ENCODE peak calls at places on chromosome 10, in four cellular contexts. One of them, this sample, is unnamed.
A peak's percentile ranks its signal among the peaks of the same experiment; 100 is the strongest.

GRCh38 chr10:14306201-14306600 is 24.5 kb downstream of the FRMD4A start:
- DNase-seq in tibial artery: no peak
- DNase-seq in lung: no peak
- DNase-seq in HCT116: no peak
- DNase-seq in this sample: no peak

GRCh38 chr10:56231436-56231835 is 129.6 kb downstream of the ZWINT start:
- DNase-seq in tibial artery: no peak
- DNase-seq in lung: no peak
- DNase-seq in HCT116: no peak
- DNase-seq in this sample: no peak

GRCh38 chr10:71265201-71265575 is 52.8 kb downstream of the UNC5B start:
- DNase-seq in tibial artery: no peak
- DNase-seq in lung: no peak
- DNase-seq in HCT116: no peak
- DNase-seq in this sample: no peak

GRCh38 chr10:44958196-44958896 is 1.3 kb upstream of the RASSF4 start:
- DNase-seq in tibial artery: peak; percentile 53
- DNase-seq in lung: no peak
- DNase-seq in HCT116: no peak
- DNase-seq in this sample: no peak

GRCh38 chr10:88528196-88528595 is 54.9 kb downstream of the RNLS start:
- DNase-seq in tibial artery: no peak
- DNase-seq in lung: no peak
- DNase-seq in HCT116: no peak
- DNase-seq in this sample: no peak

GRCh38 chr10:3782099-3782455 is 2.9 kb downstream of the KLF6 start:
- DNase-seq in tibial artery: no peak
- DNase-seq in lung: no peak
- DNase-seq in HCT116: no peak
- DNase-seq in this sample: no peak

GRCh38 chr10:804191-804781 is 114.8 kb upstream of the DIP2C start:
- DNase-seq in tibial artery: peak; percentile 56
- DNase-seq in lung: no peak
- DNase-seq in HCT116: no peak
- DNase-seq in this sample: no peak

GRCh38 chr10:97056003-97056630 is 129.6 kb downstream of the SLIT1 start:
- DNase-seq in tibial artery: no peak
- DNase-seq in lung: no peak
- DNase-seq in HCT116: no peak
- DNase-seq in this sample: no peak

GRCh38 chr10:351770-352318 is 216.6 kb downstream of the ZMYND11 start:
- DNase-seq in tibial artery: peak; percentile 62
- DNase-seq in lung: no peak
- DNase-seq in HCT116: no peak
- DNase-seq in this sample: no peak

GRCh38 chr10:125137601-125138438 is 22.5 kb downstream of the CTBP2 start:
- DNase-seq in tibial artery: peak; percentile 66
- DNase-seq in lung: no peak
- DNase-seq in HCT116: no peak
- DNase-seq in this sample: no peak

GRCh38 chr10:14749051-14749809 is 25.5 kb downstream of the FAM107B start:
- DNase-seq in tibial artery: no peak
- DNase-seq in lung: no peak
- DNase-seq in HCT116: no peak
- DNase-seq in this sample: peak; percentile 49

GRCh38 chr10:119026301-119027110 is 3.0 kb upstream of the NANOS1 start:
- DNase-seq in tibial artery: peak; percentile 63
- DNase-seq in lung: no peak
- DNase-seq in HCT116: no peak
- DNase-seq in this sample: no peak

GRCh38 chr10:93383562-93383981 is 98.6 kb downstream of the MYOF start:
- DNase-seq in tibial artery: no peak
- DNase-seq in lung: no peak
- DNase-seq in HCT116: no peak
- DNase-seq in this sample: no peak

GRCh38 chr10:126924180-126924914 is 19.1 kb downstream of the DOCK1 start:
- DNase-seq in tibial artery: no peak
- DNase-seq in lung: no peak
- DNase-seq in HCT116: no peak
- DNase-seq in this sample: no peak

GRCh38 chr10:15172306-15172840 is 3.9 kb upstream of the NMT2 start:
- DNase-seq in tibial artery: no peak
- DNase-seq in lung: no peak
- DNase-seq in HCT116: no peak
- DNase-seq in this sample: no peak

GRCh38 chr10:87546971-87547413 is 42.3 kb downstream of the MINPP1 start:
- DNase-seq in tibial artery: no peak
- DNase-seq in lung: no peak
- DNase-seq in HCT116: no peak
- DNase-seq in this sample: no peak

GRCh38 chr10:50392966-50393718 is 141.8 kb upstream of the ASAH2 start:
- DNase-seq in tibial artery: no peak
- DNase-seq in lung: no peak
- DNase-seq in HCT116: no peak
- DNase-seq in this sample: no peak

GRCh38 chr10:55668326-55668922 is 692.6 kb downstream of the ZWINT start:
- DNase-seq in tibial artery: no peak
- DNase-seq in lung: no peak
- DNase-seq in HCT116: no peak
- DNase-seq in this sample: no peak

GRCh38 chr10:43928425-43928968 is 279.8 kb upstream of the ZNF32 start:
- DNase-seq in tibial artery: no peak
- DNase-seq in lung: peak; percentile 24
- DNase-seq in HCT116: no peak
- DNase-seq in this sample: no peak

GRCh38 chr10:76119515-76119914 is 688.1 kb downstream of the LRMDA start:
- DNase-seq in tibial artery: no peak
- DNase-seq in lung: no peak
- DNase-seq in HCT116: no peak
- DNase-seq in this sample: no peak

GRCh38 chr10:116998172-116998571 is 6.8 kb downstream of the SHTN1 start:
- DNase-seq in tibial artery: no peak
- DNase-seq in lung: no peak
- DNase-seq in HCT116: no peak
- DNase-seq in this sample: no peak

GRCh38 chr10:112898540-112899395 is 51.3 kb upstream of the TCF7L2 start:
- DNase-seq in tibial artery: no peak
- DNase-seq in lung: no peak
- DNase-seq in HCT116: peak; percentile 75
- DNase-seq in this sample: no peak

GRCh38 chr10:16521311-16522016 is at the start of gene C1QL3:
- DNase-seq in tibial artery: no peak
- DNase-seq in lung: no peak
- DNase-seq in HCT116: no peak
- DNase-seq in this sample: peak; percentile 75

GRCh38 chr10:31927597-31928530 is 767 bp downstream of the ARHGAP12 start:
- DNase-seq in tibial artery: peak; percentile 80
- DNase-seq in lung: peak; percentile 46
- DNase-seq in HCT116: no peak
- DNase-seq in this sample: no peak

GRCh38 chr10:4656576-4657194 is 169.3 kb upstream of the AKR1E2 start:
- DNase-seq in tibial artery: peak; percentile 83
- DNase-seq in lung: peak; percentile 56
- DNase-seq in HCT116: peak; percentile 58
- DNase-seq in this sample: no peak

GRCh38 chr10:119498889-119499864 is 43.3 kb downstream of the RGS10 start:
- DNase-seq in tibial artery: no peak
- DNase-seq in lung: no peak
- DNase-seq in HCT116: no peak
- DNase-seq in this sample: no peak

GRCh38 chr10:6558759-6559429 is 21.2 kb downstream of the PRKCQ start:
- DNase-seq in tibial artery: no peak
- DNase-seq in lung: no peak
- DNase-seq in HCT116: no peak
- DNase-seq in this sample: no peak

GRCh38 chr10:73908853-73909611 is 1.9 kb upstream of the PLAU start:
- DNase-seq in tibial artery: peak; percentile 76
- DNase-seq in lung: peak; percentile 49
- DNase-seq in HCT116: no peak
- DNase-seq in this sample: no peak

GRCh38 chr10:78314651-78315050 is 281.0 kb downstream of the RPS24 start:
- DNase-seq in tibial artery: no peak
- DNase-seq in lung: peak; percentile 2
- DNase-seq in HCT116: no peak
- DNase-seq in this sample: no peak

GRCh38 chr10:98253499-98253898 is 14.5 kb downstream of the LOXL4 start:
- DNase-seq in tibial artery: no peak
- DNase-seq in lung: peak; percentile 26
- DNase-seq in HCT116: no peak
- DNase-seq in this sample: no peak

GRCh38 chr10:61751599-61751998 is 88.9 kb downstream of the CABCOCO1 start:
- DNase-seq in tibial artery: no peak
- DNase-seq in lung: no peak
- DNase-seq in HCT116: no peak
- DNase-seq in this sample: no peak

GRCh38 chr10:11397980-11398580 is 213.4 kb downstream of the USP6NL start:
- DNase-seq in tibial artery: no peak
- DNase-seq in lung: no peak
- DNase-seq in HCT116: no peak
- DNase-seq in this sample: no peak

GRCh38 chr10:75088640-75089039 is 22.8 kb upstream of the SAMD8 start:
- DNase-seq in tibial artery: no peak
- DNase-seq in lung: no peak
- DNase-seq in HCT116: no peak
- DNase-seq in this sample: no peak

GRCh38 chr10:314871-315270 is 179.6 kb downstream of the ZMYND11 start:
- DNase-seq in tibial artery: no peak
- DNase-seq in lung: no peak
- DNase-seq in HCT116: no peak
- DNase-seq in this sample: no peak

GRCh38 chr10:91163709-91164474 is 56.6 kb upstream of the PCGF5 start:
- DNase-seq in tibial artery: peak; percentile 93
- DNase-seq in lung: peak; percentile 66
- DNase-seq in HCT116: peak; percentile 15
- DNase-seq in this sample: peak; percentile 77

GRCh38 chr10:91163269-91163708 is 57.2 kb upstream of the PCGF5 start:
- DNase-seq in tibial artery: peak; percentile 84
- DNase-seq in lung: peak; percentile 53
- DNase-seq in HCT116: peak; percentile 12
- DNase-seq in this sample: no peak

GRCh38 chr10:91164520-91165065 is 55.9 kb upstream of the PCGF5 start:
- DNase-seq in tibial artery: no peak
- DNase-seq in lung: no peak
- DNase-seq in HCT116: no peak
- DNase-seq in this sample: no peak

GRCh38 chr10:91162050-91162494 is 58.4 kb upstream of the PCGF5 start:
- DNase-seq in tibial artery: no peak
- DNase-seq in lung: no peak
- DNase-seq in HCT116: no peak
- DNase-seq in this sample: no peak

GRCh38 chr10:91162495-91163268 is 57.8 kb upstream of the PCGF5 start:
- DNase-seq in tibial artery: peak; percentile 93
- DNase-seq in lung: peak; percentile 78
- DNase-seq in HCT116: no peak
- DNase-seq in this sample: peak; percentile 85
- H3K27ac ChIP-seq in tibial artery: peak overlapping the region; percentile 92
- H3K27ac ChIP-seq in lung: peak overlapping the region; percentile 100
- H3K27ac ChIP-seq in HCT116: peak overlapping the region; percentile 77
- H3K27ac ChIP-seq in this sample: peak overlapping the region; percentile 98

DNA sequence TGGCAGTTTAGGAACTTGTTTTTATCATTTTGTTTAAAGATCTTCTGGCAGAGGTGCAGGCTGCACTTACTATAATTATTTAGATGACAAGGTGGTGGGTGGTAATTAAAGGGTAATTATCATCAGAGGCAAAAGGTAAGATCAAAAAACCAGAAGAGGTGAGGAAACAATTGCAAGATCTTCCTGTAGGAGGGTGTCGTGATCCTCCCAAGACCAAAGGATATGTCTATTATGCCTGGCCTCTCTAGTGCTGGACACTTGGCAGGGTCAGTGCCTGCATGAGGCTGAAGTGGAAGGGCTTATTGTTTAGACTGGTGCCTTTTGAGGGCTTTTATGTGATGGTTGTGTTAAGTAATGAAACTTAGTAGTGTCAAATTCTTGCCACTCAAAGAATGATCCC is 1.8 kb upstream of the WAPL start:
- DNase-seq in tibial artery: no peak
- DNase-seq in lung: no peak
- DNase-seq in HCT116: peak; percentile 19
- DNase-seq in this sample: no peak
- H3K4me3 ChIP-seq in tibial artery: no peak overlapping the region
- H3K4me3 ChIP-seq in lung: no peak overlapping the region
- H3K4me3 ChIP-seq in HCT116: no peak overlapping the region
- H3K4me3 ChIP-seq in this sample: peak overlapping the region; percentile 22

GRCh38 chr10:12455318-12455717 is 106.0 kb downstream of the CAMK1D start:
- DNase-seq in tibial artery: no peak
- DNase-seq in lung: no peak
- DNase-seq in HCT116: no peak
- DNase-seq in this sample: no peak
- TF ChIP-seq CTCF in tibial artery: no peak
- TF ChIP-seq CTCF in lung: no peak
- TF ChIP-seq CTCF in HCT116: no peak
- TF ChIP-seq CTCF in this sample: no peak

DNA sequence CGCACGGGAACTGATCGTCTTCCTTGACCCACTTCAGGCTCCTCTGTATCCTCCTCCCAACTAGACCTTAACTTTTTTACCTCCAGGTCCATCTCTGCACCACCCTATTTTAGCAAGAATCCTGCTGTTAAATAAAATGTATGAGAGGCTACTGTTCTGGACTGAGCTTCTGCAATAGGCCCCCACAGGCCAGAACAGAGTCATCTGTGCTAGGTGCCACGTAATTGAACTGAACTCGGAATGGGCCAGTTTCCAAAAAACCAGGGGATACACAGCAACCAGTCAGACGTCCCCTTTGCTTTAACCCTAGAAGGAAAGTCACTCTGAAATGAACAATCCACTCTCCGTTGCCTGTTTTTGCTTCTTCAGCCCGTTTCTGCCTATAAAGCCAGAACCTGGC is 71.3 kb downstream of the CHST15 start:
- DNase-seq in tibial artery: no peak
- DNase-seq in lung: no peak
- DNase-seq in HCT116: no peak
- DNase-seq in this sample: no peak
- H3K27ac ChIP-seq in tibial artery: no peak overlapping the region
- H3K27ac ChIP-seq in lung: no peak overlapping the region
- H3K27ac ChIP-seq in HCT116: no peak overlapping the region
- H3K27ac ChIP-seq in this sample: peak overlapping the region; percentile 11

GRCh38 chr10:70051878-70052277 is 768 bp upstream of the MACROH2A2 start:
- DNase-seq in tibial artery: no peak
- DNase-seq in lung: no peak
- DNase-seq in HCT116: no peak
- DNase-seq in this sample: no peak
- H3K4me3 ChIP-seq in tibial artery: no peak overlapping the region
- H3K4me3 ChIP-seq in lung: no peak overlapping the region
- H3K4me3 ChIP-seq in HCT116: peak overlapping the region; percentile 72
- H3K4me3 ChIP-seq in this sample: peak overlapping the region; percentile 74